ENCODE peak calls at places on chromosomes 13 and 19, in four cellular contexts. F is right atrium auricular region, U is neural progenitor cell, B is heart left ventricle. H is an unnamed sample.

GRCh38 chr19:18473003-18473705 is 35.2 kb upstream of the ISYNA1 start:
- DNase-seq in B (no peak), U (no peak), F (no peak), H (no peak)

GRCh38 chr19:39139305-39140194 is 14.0 kb downstream of the PAK4 start:
- DNase-seq in F (no peak), B (no peak), U (peak), H (no peak)

GRCh38 chr19:17686027-17686511 is 2.1 kb downstream of the UNC13A start:
- DNase-seq in F (no peak), B (peak), U (peak), H (no peak)

GRCh38 chr13:56335775-56336174 is 804.9 kb upstream of the PRR20A start:
- DNase-seq in U (no peak), F (no peak), B (no peak), H (no peak)

GRCh38 chr19:43619262-43620060 is at the start of gene ZNF428:
- DNase-seq in F (peak), U (peak), B (peak), H (peak)

GRCh38 chr19:16247353-16248182 is 49.9 kb downstream of the AP1M1 start:
- DNase-seq in B (peak), U (peak), F (peak), H (peak)

GRCh38 chr13:33108620-33109019 is 92.4 kb downstream of the KL start:
- DNase-seq in B (no peak), F (no peak), U (no peak), H (no peak)

GRCh38 chr19:8324186-8325050 is 3.1 kb downstream of the RPS28 start:
- DNase-seq in B (no peak), U (no peak), F (no peak), H (peak)

GRCh38 chr19:50981587-50982146 is 2.0 kb downstream of the KLK7 start:
- DNase-seq in B (no peak), U (no peak), F (no peak), H (no peak)

GRCh38 chr13:73245271-73245670 is 186.5 kb downstream of the KLF5 start:
- DNase-seq in B (no peak), U (no peak), F (no peak), H (no peak)

GRCh38 chr13:110200276-110200675 is 106.7 kb downstream of the COL4A1 start:
- DNase-seq in B (no peak), F (no peak), U (no peak), H (no peak)

GRCh38 chr13:111948811-111949210 is 118.1 kb upstream of the SOX1 start:
- DNase-seq in U (no peak), B (no peak), F (peak), H (no peak)

GRCh38 chr19:42129399-42130253 is 2.6 kb downstream of the POU2F2 start:
- DNase-seq in B (no peak), F (no peak), U (no peak), H (peak)

GRCh38 chr19:37055330-37055729 is 22.9 kb upstream of the ZNF420 start:
- DNase-seq in U (no peak), B (no peak), F (no peak), H (no peak)

GRCh38 chr13:53637971-53638547 is 609.4 kb downstream of the OLFM4 start:
- DNase-seq in F (no peak), B (no peak), U (no peak), H (no peak)

GRCh38 chr13:75792526-75793187 is 156.5 kb downstream of the LMO7 start:
- DNase-seq in U (no peak), B (peak), F (no peak), H (no peak)

GRCh38 chr13:74288361-74288911 is 154.2 kb upstream of the KLF12 start:
- DNase-seq in U (peak), B (peak), F (no peak), H (peak)

H was measured in heart right ventricle.